ENCODE peak calls at places on chromosomes 7 and 10, in seven cellular contexts. P, K, Q, T, U, E and F are unnamed samples.

GRCh38 chr7:101085000-101085948 is at the start of gene TRIM56:
- DNase-seq in P (peak; percentile 93), K (peak; percentile 91), Q (peak; percentile 81), T (peak; percentile 61), U (peak; percentile 63), E (peak; percentile 46), F (no peak)

GRCh38 chr10:120286280-120286679 is 170.7 kb upstream of the PLPP4 start:
- DNase-seq in P (peak; percentile 43), K (no peak), Q (no peak), T (no peak), U (no peak), E (no peak), F (no peak)

GRCh38 chr10:93904901-93905300 is 11.1 kb downstream of the SLC35G1 start:
- DNase-seq in P (no peak), K (no peak), Q (no peak), T (no peak), U (no peak), E (no peak), F (no peak)

GRCh38 chr7:22429386-22429785 is 70.6 kb downstream of the STEAP1B start:
- DNase-seq in P (no peak), K (no peak), Q (no peak), T (no peak), U (peak; percentile 17), E (no peak), F (no peak)

GRCh38 chr10:114682532-114682931 is 24.5 kb upstream of the ABLIM1 start:
- DNase-seq in P (no peak), K (no peak), Q (no peak), T (no peak), U (no peak), E (no peak), F (no peak)

GRCh38 chr7:47724335-47724982 is 142.5 kb upstream of the TNS3 start:
- DNase-seq in P (no peak), K (no peak), Q (peak; percentile 21), T (no peak), U (peak; percentile 67), E (no peak), F (peak; percentile 56)

GRCh38 chr10:119461380-119461779 is 81.1 kb downstream of the RGS10 start:
- DNase-seq in P (no peak), K (no peak), Q (no peak), T (no peak), U (no peak), E (no peak), F (no peak)

GRCh38 chr7:103048833-103049232 is 25.8 kb downstream of the FBXL13 start:
- DNase-seq in P (no peak), K (no peak), Q (no peak), T (no peak), U (peak; percentile 56), E (no peak), F (no peak)

GRCh38 chr7:135334830-135335543 is 101.3 kb downstream of the STRA8 start:
- DNase-seq in P (no peak), K (no peak), Q (no peak), T (no peak), U (no peak), E (no peak), F (no peak)

GRCh38 chr7:55532150-55532917 is 40.0 kb downstream of the VOPP1 start:
- DNase-seq in P (no peak), K (no peak), Q (no peak), T (no peak), U (no peak), E (no peak), F (no peak)

GRCh38 chr10:49359349-49360231 is 36.3 kb downstream of the DRGX start:
- DNase-seq in P (no peak), K (no peak), Q (peak; percentile 26), T (no peak), U (peak; percentile 22), E (peak; percentile 50), F (no peak)

GRCh38 chr7:141238546-141239218 is 164.8 kb downstream of the TMEM178B start:
- DNase-seq in P (no peak), K (no peak), Q (no peak), T (no peak), U (no peak), E (no peak), F (no peak)

GRCh38 chr7:70134029-70134445 is 535.8 kb downstream of the AUTS2 start:
- DNase-seq in P (no peak), K (no peak), Q (peak; percentile 38), T (no peak), U (no peak), E (no peak), F (no peak)

GRCh38 chr10:110411047-110411410 is 86.7 kb upstream of the DUSP5 start:
- DNase-seq in P (no peak), K (no peak), Q (peak; percentile 83), T (no peak), U (peak; percentile 45), E (no peak), F (no peak)

GRCh38 chr7:16399916-16400895 is 21.1 kb downstream of the CRPPA start:
- DNase-seq in P (no peak), K (no peak), Q (peak; percentile 5), T (no peak), U (no peak), E (no peak), F (no peak)

GRCh38 chr10:112603062-112603461 is 156.0 kb downstream of the VTI1A start:
- DNase-seq in P (no peak), K (no peak), Q (peak; percentile 83), T (no peak), U (no peak), E (no peak), F (no peak)

GRCh38 chr10:43816351-43817321 is 168.0 kb upstream of the ZNF32 start:
- DNase-seq in P (no peak), K (no peak), Q (peak; percentile 49), T (no peak), U (peak; percentile 97), E (no peak), F (no peak)

GRCh38 chr10:64648915-64649314 is 1127.7 kb downstream of the REEP3 start:
- DNase-seq in P (no peak), K (no peak), Q (peak; percentile 49), T (no peak), U (no peak), E (no peak), F (no peak)

GRCh38 chr7:45146531-45147379 is 10.8 kb upstream of the RAMP3 start:
- DNase-seq in P (no peak), K (no peak), Q (peak; percentile 14), T (no peak), U (no peak), E (no peak), F (peak; percentile 72)

GRCh38 chr7:126368-126767 is 66.0 kb upstream of the FAM20C start:
- DNase-seq in P (no peak), K (no peak), Q (no peak), T (no peak), U (no peak), E (no peak), F (no peak)

GRCh38 chr10:113922787-113923570 is 68.5 kb downstream of the NHLRC2 start:
- DNase-seq in P (no peak), K (no peak), Q (no peak), T (no peak), U (no peak), E (no peak), F (no peak)

GRCh38 chr7:94472608-94473007 is 37.0 kb upstream of the CASD1 start:
- DNase-seq in P (no peak), K (no peak), Q (no peak), T (no peak), U (no peak), E (no peak), F (no peak)
- TF ChIP-seq CTCF in P (no peak), K (no peak), Q (no peak), T (no peak), U (no peak), E (no peak), F (no peak)

GRCh38 chr7:158648168-158648567 is 56.4 kb downstream of the NCAPG2 start:
- DNase-seq in P (no peak), K (no peak), Q (no peak), T (no peak), U (no peak), E (no peak), F (no peak)

GRCh38 chr7:158645842-158646241 is 58.2 kb upstream of the PTPRN2 start:
- DNase-seq in P (no peak), K (no peak), Q (no peak), T (no peak), U (peak; percentile 14), E (no peak), F (no peak)

GRCh38 chr7:158648787-158649186 is 55.8 kb downstream of the NCAPG2 start:
- DNase-seq in P (no peak), K (no peak), Q (no peak), T (no peak), U (peak; percentile 42), E (no peak), F (no peak)

GRCh38 chr7:158647475-158647792 is 57.2 kb downstream of the NCAPG2 start:
- DNase-seq in P (no peak), K (no peak), Q (no peak), T (no peak), U (no peak), E (no peak), F (no peak)

GRCh38 chr7:158646766-158647474 is 57.7 kb downstream of the NCAPG2 start:
- DNase-seq in P (no peak), K (no peak), Q (no peak), T (no peak), U (no peak), E (peak; percentile 42), F (peak; percentile 46)
- TF ChIP-seq CTCF in P (peak; percentile 49), K (peak; percentile 15), Q (peak; percentile 58), T (peak; percentile 42), U (peak; percentile 40), E (peak; percentile 72), F (peak; percentile 70)

DNA sequence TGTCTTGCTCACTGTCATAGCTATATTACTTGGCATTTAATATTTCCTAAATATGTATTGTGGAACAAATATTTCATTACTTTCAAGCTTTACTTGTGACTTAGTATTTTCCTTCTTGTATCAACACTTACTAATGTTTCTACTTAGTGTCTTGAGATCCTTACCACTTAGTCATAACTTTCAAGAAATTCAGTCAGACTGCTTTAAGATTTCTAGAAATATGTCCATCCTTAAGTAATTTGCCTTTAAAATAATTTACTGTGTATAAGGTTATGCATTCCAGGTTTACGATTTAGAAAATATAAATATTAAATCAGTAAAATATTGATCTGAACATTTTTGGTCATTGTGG is 87.3 kb upstream of the CSTF2T start:
- DNase-seq in P (no peak), K (no peak), Q (no peak), T (no peak), U (no peak), E (no peak), F (no peak)
- TF ChIP-seq CTCF in P (no peak), K (no peak), Q (no peak), T (no peak), U (no peak), E (no peak), F (no peak)

DNA sequence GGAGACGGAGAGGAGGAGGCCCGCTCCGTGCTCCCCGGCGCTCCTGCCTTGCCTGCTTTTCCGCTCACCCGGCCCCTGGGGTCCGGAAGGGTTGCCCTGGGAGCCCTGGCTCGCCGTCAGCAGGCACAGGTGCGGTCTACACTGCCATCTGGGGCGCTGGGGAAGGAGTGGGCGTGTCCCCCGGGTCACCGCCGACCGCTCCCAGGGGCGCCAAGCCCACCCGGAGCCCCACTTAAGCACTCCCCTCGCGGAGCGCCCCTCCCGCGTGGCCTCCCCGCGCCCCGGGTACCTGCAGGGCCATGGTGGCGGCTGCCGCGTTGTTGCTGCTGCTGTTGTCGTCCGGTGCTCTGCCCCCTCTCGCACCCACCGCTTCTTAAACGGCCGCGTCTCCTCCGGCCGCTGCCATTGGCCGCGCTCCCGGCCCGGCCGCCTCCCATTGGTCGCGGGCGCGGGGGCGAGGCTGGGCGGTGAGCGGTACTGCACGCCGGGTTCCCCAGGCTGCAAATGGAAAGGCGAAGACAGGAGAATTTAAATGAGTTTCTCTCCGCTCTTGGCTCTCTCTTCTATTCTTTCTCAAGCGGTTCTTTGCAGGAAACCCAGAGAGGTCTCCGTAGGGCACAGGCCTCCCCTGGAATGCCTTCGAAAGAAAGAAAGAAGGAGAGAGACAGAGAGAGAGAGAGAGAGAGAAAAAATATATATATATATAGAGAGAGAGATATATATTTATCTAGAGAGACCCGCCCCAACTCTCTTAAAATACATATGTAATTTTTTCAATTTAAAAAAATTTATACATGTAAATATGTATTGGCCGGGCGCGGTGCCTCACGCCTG is at the start of gene ACBD7:
- DNase-seq in P (peak; percentile 83), K (peak; percentile 80), Q (peak; percentile 94), T (peak; percentile 77), U (peak; percentile 56), E (peak; percentile 87), F (no peak)
- TF ChIP-seq CTCF in P (peak; percentile 68), K (peak; percentile 61), Q (peak; percentile 28), T (peak; percentile 53), U (no peak), E (peak; percentile 29), F (peak; percentile 68)